ENCODE peak calls at places on chromosomes 11 and 22, in four cellular contexts. F, O, U and Q are unnamed samples.

GRCh38 chr11:12356944-12357655 is 20.3 kb upstream of the PARVA start:
- DNase-seq in F (no peak), O (no peak), U (no peak), Q (peak; percentile 22)

GRCh38 chr11:96221244-96222070 is 121.5 kb downstream of the MAML2 start:
- DNase-seq in F (no peak), O (no peak), U (no peak), Q (no peak)

GRCh38 chr22:47259990-47260389 is 497.5 kb downstream of the TBC1D22A start:
- DNase-seq in F (no peak), O (no peak), U (no peak), Q (no peak)

GRCh38 chr22:41256898-41257260 is 16.1 kb upstream of the CHADL start:
- DNase-seq in F (no peak), O (no peak), U (no peak), Q (no peak)

GRCh38 chr11:124801014-124801413 is 808 bp upstream of the MSANTD2 start:
- DNase-seq in F (no peak), O (no peak), U (no peak), Q (no peak)

GRCh38 chr11:117490911-117491310 is 163.3 kb downstream of the CEP164 start:
- DNase-seq in F (no peak), O (no peak), U (no peak), Q (no peak)

GRCh38 chr11:72641900-72642814 is 32.1 kb downstream of the PDE2A start:
- DNase-seq in F (no peak), O (no peak), U (no peak), Q (no peak)

GRCh38 chr11:115168229-115168671 is 336.0 kb downstream of the CADM1 start:
- DNase-seq in F (no peak), O (no peak), U (no peak), Q (no peak)

GRCh38 chr11:62124186-62125113 is 639 bp downstream of the INCENP start:
- DNase-seq in F (no peak), O (peak; percentile 3), U (peak; percentile 40), Q (no peak)

GRCh38 chr22:46726066-46726985 is 11.7 kb downstream of the CERK start:
- DNase-seq in F (no peak), O (no peak), U (no peak), Q (no peak)

GRCh38 chr11:3003396-3004231 is 11.5 kb upstream of the NAP1L4 start:
- DNase-seq in F (no peak), O (no peak), U (no peak), Q (no peak)

GRCh38 chr11:118625976-118626375 is 18.6 kb downstream of the PHLDB1 start:
- DNase-seq in F (no peak), O (no peak), U (peak; percentile 49), Q (peak; percentile 26)

GRCh38 chr11:19864141-19865120 is 151.8 kb downstream of the NAV2 start:
- DNase-seq in F (no peak), O (no peak), U (no peak), Q (no peak)

GRCh38 chr11:61350803-61351202 is 10.9 kb downstream of the CYB561A3 start:
- DNase-seq in F (no peak), O (no peak), U (no peak), Q (no peak)

GRCh38 chr11:113475160-113475761 is at the start of gene DRD2:
- DNase-seq in F (no peak), O (no peak), U (no peak), Q (no peak)

GRCh38 chr11:10305964-10306918 is 1.4 kb downstream of the ADM start:
- DNase-seq in F (no peak), O (no peak), U (no peak), Q (no peak)

GRCh38 chr11:73950869-73951710 is at the start of gene DNAJB13:
- DNase-seq in F (peak; percentile 38), O (no peak), U (peak; percentile 35), Q (no peak)

GRCh38 chr11:30772908-30773307 is 186.8 kb upstream of the MPPED2 start:
- DNase-seq in F (no peak), O (no peak), U (no peak), Q (no peak)

GRCh38 chr11:96620464-96621044 is 230.7 kb downstream of the JRKL start:
- DNase-seq in F (no peak), O (no peak), U (no peak), Q (no peak)

GRCh38 chr11:67776834-67777530 is 102.6 kb upstream of the ALDH3B2 start:
- DNase-seq in F (no peak), O (no peak), U (no peak), Q (no peak)

GRCh38 chr11:27860811-27861210 is 160.6 kb upstream of the BDNF start:
- DNase-seq in F (no peak), O (no peak), U (no peak), Q (no peak)

GRCh38 chr11:6320411-6321207 is at the start of gene CAVIN3:
- DNase-seq in F (peak; percentile 48), O (no peak), U (no peak), Q (no peak)

GRCh38 chr11:2212411-2213251 is 41.0 kb upstream of the TH start:
- DNase-seq in F (no peak), O (no peak), U (no peak), Q (no peak)

GRCh38 chr11:61698173-61698965 is 18.2 kb downstream of the DAGLA start:
- DNase-seq in F (no peak), O (no peak), U (peak; percentile 49), Q (no peak)

GRCh38 chr22:27765706-27766291 is 35.8 kb downstream of the MN1 start:
- DNase-seq in F (no peak), O (no peak), U (no peak), Q (no peak)

GRCh38 chr11:121152764-121153163 is 51.7 kb downstream of the TECTA start:
- DNase-seq in F (no peak), O (no peak), U (no peak), Q (no peak)

GRCh38 chr22:45227645-45228400 is 12.9 kb downstream of the KIAA0930 start:
- DNase-seq in F (no peak), O (no peak), U (no peak), Q (no peak)

GRCh38 chr11:25441432-25441831 is 890.5 kb upstream of the ANO3 start:
- DNase-seq in F (no peak), O (no peak), U (no peak), Q (no peak)

GRCh38 chr22:43301866-43302265 is 41.3 kb downstream of the SCUBE1 start:
- DNase-seq in F (no peak), O (no peak), U (no peak), Q (no peak)

GRCh38 chr11:85762226-85762625 is 48.7 kb downstream of the SYTL2 start:
- DNase-seq in F (no peak), O (no peak), U (no peak), Q (no peak)

GRCh38 chr11:20363500-20364411 is at the start of gene HTATIP2:
- DNase-seq in F (no peak), O (peak; percentile 64), U (no peak), Q (peak; percentile 84)

GRCh38 chr11:74417379-74417804 is 19.2 kb upstream of the PGM2L1 start:
- DNase-seq in F (no peak), O (no peak), U (no peak), Q (peak; percentile 51)

GRCh38 chr11:62546244-62546936 is at the start of gene AHNAK:
- DNase-seq in F (no peak), O (peak; percentile 62), U (no peak), Q (peak; percentile 68)

GRCh38 chr22:40637181-40638150 is 947 bp upstream of the MRTFA start:
- DNase-seq in F (no peak), O (no peak), U (peak; percentile 59), Q (peak; percentile 48)

GRCh38 chr11:129374081-129374992 is 1.3 kb upstream of the BARX2 start:
- DNase-seq in F (no peak), O (no peak), U (no peak), Q (no peak)

GRCh38 chr11:129375731-129376657 is at the start of gene BARX2:
- DNase-seq in F (peak; percentile 26), O (no peak), U (no peak), Q (no peak)

GRCh38 chr11:129373489-129373953 is 2.1 kb upstream of the BARX2 start:
- DNase-seq in F (no peak), O (no peak), U (no peak), Q (no peak)

GRCh38 chr11:129374993-129375721 is 491 bp upstream of the BARX2 start:
- DNase-seq in F (no peak), O (no peak), U (no peak), Q (no peak)

GRCh38 chr11:129372609-129373488 is 2.8 kb upstream of the BARX2 start:
- DNase-seq in F (no peak), O (no peak), U (no peak), Q (no peak)
- H3K27me3 ChIP-seq in F (peaks cover 66% of the 10 kb centered on the region), O (peaks cover 26% of the 10 kb centered on the region), U (peaks cover 19% of the 10 kb centered on the region), Q (peaks cover 33% of the 10 kb centered on the region)

GRCh38 chr11:134332189-134332631 is 422 bp downstream of the GLB1L2 start:
- DNase-seq in F (no peak), O (no peak), U (no peak), Q (no peak)
- H3K27me3 ChIP-seq in F (no peaks in the 10 kb centered on the region), O (no peaks in the 10 kb centered on the region), U (peaks cover 12% of the 10 kb centered on the region), Q (peaks cover 14% of the 10 kb centered on the region)

GRCh38 chr11:128663824-128664223 is 30.0 kb upstream of the FLI1 start:
- DNase-seq in F (no peak), O (no peak), U (no peak), Q (no peak)
- H3K27me3 ChIP-seq in F (peaks cover 73% of the 10 kb centered on the region), O (no peaks in the 10 kb centered on the region), U (no peaks in the 10 kb centered on the region), Q (peaks cover 8% of the 10 kb centered on the region)

DNA sequence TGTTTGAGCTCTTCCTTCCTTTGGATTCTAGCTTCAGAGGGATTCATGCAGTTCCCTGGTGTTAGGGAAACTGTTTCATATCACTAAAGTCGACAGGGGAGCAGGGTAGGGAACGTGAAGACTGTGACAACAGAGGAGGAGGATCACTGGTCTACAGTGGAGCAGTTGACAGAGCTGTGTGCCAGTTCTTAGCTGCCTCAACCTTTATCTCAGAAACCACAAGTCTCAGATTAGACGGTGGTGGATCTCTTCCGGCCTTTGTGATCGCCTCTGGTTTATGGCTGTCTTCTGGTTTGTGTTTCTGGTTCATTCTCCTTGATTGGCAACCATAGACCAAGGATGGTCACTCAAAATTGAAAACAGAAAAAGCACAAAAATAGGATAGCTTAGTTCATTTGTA is 538.9 kb upstream of the API5 start:
- DNase-seq in F (no peak), O (no peak), U (no peak), Q (no peak)
- H3K27me3 ChIP-seq in F (no peaks in the 10 kb centered on the region), O (no peaks in the 10 kb centered on the region), U (no peaks in the 10 kb centered on the region), Q (no peaks in the 10 kb centered on the region)

DNA sequence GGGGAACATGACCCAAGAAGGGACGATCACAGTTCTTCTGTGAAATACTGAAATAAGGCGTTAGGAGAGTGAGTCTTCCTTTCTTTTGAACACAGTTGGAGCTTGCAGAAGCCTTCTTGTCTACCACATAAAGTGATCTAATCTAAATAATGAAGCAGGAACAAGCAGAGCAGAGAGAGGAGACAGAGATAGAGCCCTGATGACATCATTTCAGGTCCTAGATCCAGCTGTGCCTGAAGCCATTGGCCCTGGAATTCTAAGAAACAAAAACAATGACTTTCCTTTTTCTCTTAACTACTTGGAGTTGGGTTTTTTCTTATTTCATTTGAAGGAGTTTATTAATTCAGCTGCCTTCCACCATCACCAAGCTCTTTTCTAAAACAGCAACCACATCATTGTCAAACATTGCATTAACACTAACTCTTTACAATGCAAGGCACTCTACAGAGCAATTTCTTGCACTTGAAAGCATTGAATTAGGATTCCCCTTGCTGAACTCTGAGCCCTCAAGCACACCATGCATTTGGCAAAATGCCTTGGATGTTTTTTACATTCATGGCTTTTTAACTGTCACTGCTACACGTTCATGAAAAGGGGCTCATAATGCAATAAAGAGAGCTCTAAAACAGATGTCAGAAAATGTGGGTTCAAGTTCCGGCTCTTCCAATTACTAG is 117.2 kb upstream of the TIMP3 start:
- DNase-seq in F (no peak), O (no peak), U (no peak), Q (no peak)
- H3K27me3 ChIP-seq in F (peaks cover 9% of the 10 kb centered on the region), O (no peaks in the 10 kb centered on the region), U (no peaks in the 10 kb centered on the region), Q (peaks cover 7% of the 10 kb centered on the region)

GRCh38 chr22:26541167-26541819 is 29.0 kb upstream of the TFIP11 start:
- DNase-seq in F (no peak), O (no peak), U (no peak), Q (no peak)
- H3K27me3 ChIP-seq in F (no peaks in the 10 kb centered on the region), O (no peaks in the 10 kb centered on the region), U (no peaks in the 10 kb centered on the region), Q (no peaks in the 10 kb centered on the region)